ENCODE peak calls at places on chromosome 18, in six cellular contexts. One of them, this sample, is unnamed.

GRCh38 chr18:36349552-36349951 is 52.0 kb downstream of the FHOD3 start:
- DNase-seq in brain microvascular endothelial cell: no peak
- DNase-seq in central memory CD8-positive, alpha-beta T cell: no peak
- DNase-seq in germinal center: no peak
- DNase-seq in tibial nerve: no peak
- DNase-seq in HTR-8/SVneo: no peak
- DNase-seq in this sample: no peak

GRCh38 chr18:3456686-3457069 is 6.7 kb downstream of the TGIF1 start:
- DNase-seq in brain microvascular endothelial cell: no peak
- DNase-seq in central memory CD8-positive, alpha-beta T cell: no peak
- DNase-seq in germinal center: no peak
- DNase-seq in tibial nerve: no peak
- DNase-seq in HTR-8/SVneo: no peak
- DNase-seq in this sample: no peak

GRCh38 chr18:13553449-13553848 is 172.9 kb downstream of the FAM210A start:
- DNase-seq in brain microvascular endothelial cell: no peak
- DNase-seq in central memory CD8-positive, alpha-beta T cell: no peak
- DNase-seq in germinal center: no peak
- DNase-seq in tibial nerve: no peak
- DNase-seq in HTR-8/SVneo: no peak
- DNase-seq in this sample: no peak

GRCh38 chr18:28903366-28903765 is 726.4 kb upstream of the CDH2 start:
- DNase-seq in brain microvascular endothelial cell: no peak
- DNase-seq in central memory CD8-positive, alpha-beta T cell: no peak
- DNase-seq in germinal center: no peak
- DNase-seq in tibial nerve: no peak
- DNase-seq in HTR-8/SVneo: no peak
- DNase-seq in this sample: no peak

GRCh38 chr18:50869150-50869549 is 9.8 kb upstream of the ME2 start:
- DNase-seq in brain microvascular endothelial cell: no peak
- DNase-seq in central memory CD8-positive, alpha-beta T cell: no peak
- DNase-seq in germinal center: no peak
- DNase-seq in tibial nerve: no peak
- DNase-seq in HTR-8/SVneo: no peak
- DNase-seq in this sample: no peak

GRCh38 chr18:31591628-31592027 is at the start of gene TTR:
- DNase-seq in brain microvascular endothelial cell: no peak
- DNase-seq in central memory CD8-positive, alpha-beta T cell: no peak
- DNase-seq in germinal center: no peak
- DNase-seq in tibial nerve: no peak
- DNase-seq in HTR-8/SVneo: no peak
- DNase-seq in this sample: no peak

GRCh38 chr18:25099838-25100393 is 252.1 kb downstream of the ZNF521 start:
- DNase-seq in brain microvascular endothelial cell: peak; percentile 69
- DNase-seq in central memory CD8-positive, alpha-beta T cell: no peak
- DNase-seq in germinal center: no peak
- DNase-seq in tibial nerve: no peak
- DNase-seq in HTR-8/SVneo: no peak
- DNase-seq in this sample: peak; percentile 42

GRCh38 chr18:36340232-36340631 is 42.7 kb downstream of the FHOD3 start:
- DNase-seq in brain microvascular endothelial cell: no peak
- DNase-seq in central memory CD8-positive, alpha-beta T cell: no peak
- DNase-seq in germinal center: no peak
- DNase-seq in tibial nerve: no peak
- DNase-seq in HTR-8/SVneo: no peak
- DNase-seq in this sample: no peak

GRCh38 chr18:59697236-59697932 is at the start of gene CCBE1:
- DNase-seq in brain microvascular endothelial cell: peak; percentile 55
- DNase-seq in central memory CD8-positive, alpha-beta T cell: no peak
- DNase-seq in germinal center: peak; percentile 54
- DNase-seq in tibial nerve: peak; percentile 41
- DNase-seq in HTR-8/SVneo: peak; percentile 57
- DNase-seq in this sample: peak; percentile 55

GRCh38 chr18:9731380-9731779 is 23.3 kb downstream of the RAB31 start:
- DNase-seq in brain microvascular endothelial cell: peak; percentile 66
- DNase-seq in central memory CD8-positive, alpha-beta T cell: no peak
- DNase-seq in germinal center: no peak
- DNase-seq in tibial nerve: no peak
- DNase-seq in HTR-8/SVneo: no peak
- DNase-seq in this sample: no peak

GRCh38 chr18:56202567-56203136 is 435.7 kb downstream of the TXNL1 start:
- DNase-seq in brain microvascular endothelial cell: no peak
- DNase-seq in central memory CD8-positive, alpha-beta T cell: no peak
- DNase-seq in germinal center: no peak
- DNase-seq in tibial nerve: no peak
- DNase-seq in HTR-8/SVneo: no peak
- DNase-seq in this sample: no peak

GRCh38 chr18:8835556-8835955 is 130.2 kb downstream of the MTCL1 start:
- DNase-seq in brain microvascular endothelial cell: no peak
- DNase-seq in central memory CD8-positive, alpha-beta T cell: no peak
- DNase-seq in germinal center: no peak
- DNase-seq in tibial nerve: no peak
- DNase-seq in HTR-8/SVneo: no peak
- DNase-seq in this sample: no peak

GRCh38 chr18:54647176-54647575 is 56.1 kb downstream of the DYNAP start:
- DNase-seq in brain microvascular endothelial cell: peak; percentile 5
- DNase-seq in central memory CD8-positive, alpha-beta T cell: no peak
- DNase-seq in germinal center: no peak
- DNase-seq in tibial nerve: no peak
- DNase-seq in HTR-8/SVneo: peak; percentile 1
- DNase-seq in this sample: peak; percentile 51

GRCh38 chr18:286515-287310 is 18.9 kb upstream of the THOC1 start:
- DNase-seq in brain microvascular endothelial cell: peak; percentile 6
- DNase-seq in central memory CD8-positive, alpha-beta T cell: no peak
- DNase-seq in germinal center: no peak
- DNase-seq in tibial nerve: no peak
- DNase-seq in HTR-8/SVneo: peak; percentile 36
- DNase-seq in this sample: peak; percentile 31

GRCh38 chr18:25038261-25038660 is 313.7 kb downstream of the ZNF521 start:
- DNase-seq in brain microvascular endothelial cell: no peak
- DNase-seq in central memory CD8-positive, alpha-beta T cell: no peak
- DNase-seq in germinal center: no peak
- DNase-seq in tibial nerve: no peak
- DNase-seq in HTR-8/SVneo: no peak
- DNase-seq in this sample: no peak

GRCh38 chr18:59024829-59025228 is 114.9 kb upstream of the SEC11C start:
- DNase-seq in brain microvascular endothelial cell: peak; percentile 44
- DNase-seq in central memory CD8-positive, alpha-beta T cell: no peak
- DNase-seq in germinal center: no peak
- DNase-seq in tibial nerve: no peak
- DNase-seq in HTR-8/SVneo: no peak
- DNase-seq in this sample: no peak